ENCODE peak calls at places on chromosomes 4 and X, in five cellular contexts. C is RWPE1, M is ascending aorta, L is cardiac muscle cell, T is colonic mucosa. Q is an unnamed sample.

GRCh38 chr4:174324725-174325124 is 41.0 kb downstream of the CEP44 start:
- DNase-seq in T (no peak), L (peak; percentile 45), M (no peak), C (no peak), Q (no peak)

GRCh38 chr4:18213576-18214198 is 192.1 kb upstream of the LCORL start:
- DNase-seq in M (no peak), T (no peak), L (no peak), C (no peak), Q (no peak)

GRCh38 chr4:40238700-40239548 is 42.1 kb downstream of the RHOH start:
- DNase-seq in M (no peak), C (no peak), T (no peak), L (no peak), Q (no peak)

GRCh38 chrX:11412715-11413623 is 119.8 kb downstream of the AMELX start:
- DNase-seq in M (no peak), T (no peak), L (peak; percentile 64), C (no peak), Q (no peak)

GRCh38 chr4:141501931-141502330 is 134.5 kb upstream of the IL15 start:
- DNase-seq in M (no peak), C (peak; percentile 8), L (peak; percentile 52), T (no peak), Q (no peak)

GRCh38 chrX:63275127-63275526 is 76.0 kb downstream of the SPIN4 start:
- DNase-seq in T (peak; percentile 38), M (no peak), C (peak; percentile 5), L (no peak), Q (no peak)

GRCh38 chrX:31268359-31268758 is 196.5 kb upstream of the FTHL17 start:
- DNase-seq in M (no peak), L (peak; percentile 40), T (no peak), C (no peak), Q (no peak)

GRCh38 chrX:150873616-150874015 is 24.9 kb downstream of the CD99L2 start:
- DNase-seq in C (peak; percentile 11), L (no peak), M (peak; percentile 17), T (no peak), Q (no peak)

GRCh38 chrX:41922125-41922521 is 1.2 kb downstream of the CASK start:
- DNase-seq in T (peak; percentile 27), L (peak; percentile 31), M (no peak), C (no peak), Q (no peak)

GRCh38 chrX:103120748-103121147 is 27.8 kb upstream of the NXF3 start:
- DNase-seq in T (no peak), L (no peak), M (no peak), C (no peak), Q (no peak)

GRCh38 chr4:102139132-102139573 is 206.1 kb downstream of the SLC39A8 start:
- DNase-seq in M (no peak), T (no peak), L (peak; percentile 69), C (peak; percentile 54), Q (no peak)

GRCh38 chrX:15207994-15208393 is 61.9 kb downstream of the ASB9 start:
- DNase-seq in L (no peak), C (no peak), T (no peak), M (no peak), Q (no peak)

GRCh38 chrX:87528487-87528886 is 10.9 kb downstream of the KLHL4 start:
- DNase-seq in L (no peak), T (no peak), C (no peak), M (no peak), Q (no peak)

GRCh38 chrX:7062912-7063311 is 84.6 kb upstream of the STS start:
- DNase-seq in T (no peak), M (no peak), C (no peak), L (peak; percentile 7), Q (no peak)

GRCh38 chr4:184120549-184121127 is 97.0 kb downstream of the ENPP6 start:
- DNase-seq in T (no peak), M (no peak), L (no peak), C (no peak), Q (no peak)

DNA sequence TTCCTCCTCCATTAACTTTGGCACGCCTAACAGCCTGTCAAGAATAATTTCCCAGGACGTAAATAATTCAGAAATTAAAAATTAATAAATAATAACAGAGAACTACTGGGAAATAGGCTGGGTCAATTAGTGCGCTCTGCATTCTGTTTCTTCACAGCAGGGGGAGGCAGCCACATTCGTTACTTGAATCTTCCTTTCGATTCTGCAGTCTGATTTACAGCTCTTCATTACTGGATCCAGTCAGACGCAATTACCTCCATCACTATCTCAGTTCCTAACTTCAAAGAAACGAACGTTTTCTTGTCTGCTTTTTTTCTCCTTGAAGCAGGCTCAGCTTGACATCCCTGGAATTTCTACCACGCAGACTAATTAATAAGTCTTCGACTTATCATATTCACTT is 9.0 kb upstream of the RPL34 start:
- DNase-seq in M (no peak), C (no peak), L (peak; percentile 55), T (no peak), Q (no peak)
- TF ChIP-seq CTCF in M (no peak), C (no peak), L (peak; percentile 56), T (no peak), Q (no peak)

DNA sequence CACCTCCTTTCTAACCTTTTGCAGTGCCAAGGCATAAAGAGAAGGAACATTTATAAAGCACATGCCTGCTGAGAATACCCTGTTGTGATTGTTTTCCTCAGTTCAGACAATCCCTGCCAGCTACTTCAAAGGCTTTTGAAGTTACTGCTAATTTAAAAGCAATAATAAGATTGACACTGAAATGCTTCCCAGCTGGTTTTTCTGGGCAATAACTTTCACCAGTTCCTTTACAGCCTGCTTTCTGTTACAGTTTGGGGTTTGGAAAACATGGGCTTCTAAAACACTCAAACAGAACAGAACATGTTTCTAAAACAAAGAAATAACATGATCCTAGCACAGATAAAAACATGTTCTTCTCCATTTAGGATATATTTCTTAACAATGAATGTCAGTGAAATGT is 232.3 kb upstream of the CPEB2 start:
- DNase-seq in C (no peak), M (no peak), L (no peak), T (no peak), Q (no peak)
- TF ChIP-seq CTCF in C (no peak), M (no peak), L (no peak), T (no peak), Q (no peak)

GRCh38 chr4:181613210-181613609 is 630.0 kb upstream of the TENM3 start:
- DNase-seq in M (no peak), C (no peak), L (peak; percentile 4), T (no peak), Q (no peak)

GRCh38 chr4:181618038-181618618 is 625.1 kb upstream of the TENM3 start:
- DNase-seq in M (no peak), L (no peak), T (no peak), C (no peak), Q (no peak)

GRCh38 chr4:181619651-181620050 is 623.6 kb upstream of the TENM3 start:
- DNase-seq in L (no peak), C (no peak), M (no peak), T (no peak), Q (no peak)

DNA sequence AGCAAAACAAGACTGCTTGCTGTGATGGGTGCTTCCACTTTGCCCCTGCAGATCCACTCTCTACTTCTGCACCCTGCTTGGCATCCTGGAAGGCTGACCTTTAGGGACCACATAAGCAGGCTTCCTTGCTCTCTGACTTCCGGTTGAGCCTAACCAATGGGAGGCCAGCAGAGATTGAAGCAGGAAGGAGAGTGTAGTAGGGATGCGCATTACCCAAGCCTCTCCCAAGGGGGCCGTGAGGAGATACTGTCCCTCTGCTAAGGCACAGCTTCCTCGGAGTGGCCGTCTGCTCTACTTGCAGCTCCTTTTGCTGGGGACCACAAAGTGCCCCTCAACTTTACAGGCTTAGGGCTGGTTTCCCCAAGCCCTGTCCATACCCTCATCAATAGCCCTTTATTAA is 624.3 kb upstream of the TENM3 start:
- DNase-seq in L (no peak), C (no peak), M (no peak), T (no peak), Q (no peak)
- TF ChIP-seq CTCF in L (no peak), C (no peak), M (no peak), T (no peak), Q (no peak)

GRCh38 chr4:144754562-144755410 is 108.8 kb downstream of the HHIP start:
- DNase-seq in C (no peak), T (no peak), M (no peak), L (peak; percentile 71), Q (no peak)
- TF ChIP-seq CTCF in C (no peak), T (no peak), M (no peak), L (peak; percentile 65), Q (no peak)

GRCh38 chr4:121199742-121200561 is 35.8 kb upstream of the TNIP3 start:
- DNase-seq in C (no peak), L (no peak), T (no peak), M (no peak), Q (no peak)

GRCh38 chr4:121192500-121192899 is 28.4 kb upstream of the TNIP3 start:
- DNase-seq in T (no peak), M (no peak), C (peak; percentile 13), L (peak; percentile 70), Q (no peak)

GRCh38 chr4:121195649-121196048 is 31.5 kb upstream of the TNIP3 start:
- DNase-seq in L (peak; percentile 2), T (no peak), M (no peak), C (no peak), Q (no peak)

GRCh38 chr4:121200795-121201472 is 36.8 kb upstream of the TNIP3 start:
- DNase-seq in T (no peak), M (no peak), C (no peak), L (no peak), Q (no peak)

GRCh38 chr4:121198261-121198660 is 34.1 kb upstream of the TNIP3 start:
- DNase-seq in L (no peak), T (no peak), C (no peak), M (no peak), Q (no peak)
- TF ChIP-seq CTCF in L (no peak), T (no peak), C (no peak), M (no peak), Q (no peak)

DNA sequence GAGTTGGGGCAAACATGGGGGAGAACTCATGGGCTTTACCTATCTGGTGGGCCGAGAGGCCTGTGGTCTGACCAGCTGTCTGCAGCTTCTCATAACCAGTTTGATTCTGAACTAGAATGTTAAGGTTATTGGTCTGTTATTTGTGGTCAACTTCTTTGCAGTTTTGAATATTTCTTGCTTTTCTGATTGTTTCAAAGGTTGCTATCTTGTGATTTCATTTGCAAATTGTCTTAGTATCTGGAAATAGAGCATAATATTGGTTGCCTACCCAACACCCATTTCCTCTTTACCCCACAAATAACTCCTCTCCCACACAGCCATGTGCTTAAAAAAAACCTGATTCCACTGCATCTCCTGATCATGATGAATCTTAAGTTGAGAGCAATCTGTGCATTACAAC is 39.1 kb upstream of the BMP2K start:
- DNase-seq in T (no peak), L (no peak), C (no peak), M (no peak), Q (no peak)
- TF ChIP-seq CTCF in T (no peak), L (no peak), C (no peak), M (no peak), Q (no peak)

GRCh38 chrX:120308959-120309872 is 2.0 kb downstream of the TMEM255A start:
- DNase-seq in M (peak; percentile 15), C (peak; percentile 25), T (peak; percentile 47), L (peak; percentile 57), Q (peak; percentile 29)
- TF ChIP-seq CTCF in M (no peak), C (peak; percentile 66), T (no peak), L (peak; percentile 40), Q (no peak)

Q was measured in omental fat pad.